ENCODE peak calls at places on chromosome 10, in five cellular contexts. B, D, W, Y and I are unnamed samples.
A peak's percentile ranks its signal among the peaks of the same experiment; 100 is the strongest.

GRCh38 chr10:15897282-15897681 is 37.0 kb upstream of the MINDY3 start:
- DNase-seq in B (peak; percentile 36), D (no peak), W (no peak), Y (no peak), I (no peak)

GRCh38 chr10:105358911-105359310 is 717.8 kb downstream of the SORCS3 start:
- DNase-seq in B (no peak), D (no peak), W (no peak), Y (no peak), I (no peak)

GRCh38 chr10:69057261-69057950 is 30.5 kb upstream of the SRGN start:
- DNase-seq in B (no peak), D (no peak), W (no peak), Y (no peak), I (peak; percentile 92)

GRCh38 chr10:92142512-92142911 is 148.4 kb downstream of the CPEB3 start:
- DNase-seq in B (no peak), D (no peak), W (no peak), Y (no peak), I (no peak)

GRCh38 chr10:26946103-26946907 is 85.5 kb upstream of the ABI1 start:
- DNase-seq in B (no peak), D (no peak), W (no peak), Y (no peak), I (no peak)

GRCh38 chr10:30736685-30737232 is 107.2 kb upstream of the LYZL2 start:
- DNase-seq in B (peak; percentile 90), D (no peak), W (no peak), Y (peak; percentile 16), I (peak; percentile 86)

GRCh38 chr10:91185239-91185875 is 35.1 kb upstream of the PCGF5 start:
- DNase-seq in B (peak; percentile 48), D (no peak), W (no peak), Y (peak; percentile 8), I (no peak)

GRCh38 chr10:33306126-33306525 is 28.3 kb downstream of the NRP1 start:
- DNase-seq in B (no peak), D (no peak), W (no peak), Y (no peak), I (no peak)

GRCh38 chr10:113047963-113048781 is 98.1 kb downstream of the TCF7L2 start:
- DNase-seq in B (no peak), D (no peak), W (peak; percentile 27), Y (no peak), I (no peak)

DNA sequence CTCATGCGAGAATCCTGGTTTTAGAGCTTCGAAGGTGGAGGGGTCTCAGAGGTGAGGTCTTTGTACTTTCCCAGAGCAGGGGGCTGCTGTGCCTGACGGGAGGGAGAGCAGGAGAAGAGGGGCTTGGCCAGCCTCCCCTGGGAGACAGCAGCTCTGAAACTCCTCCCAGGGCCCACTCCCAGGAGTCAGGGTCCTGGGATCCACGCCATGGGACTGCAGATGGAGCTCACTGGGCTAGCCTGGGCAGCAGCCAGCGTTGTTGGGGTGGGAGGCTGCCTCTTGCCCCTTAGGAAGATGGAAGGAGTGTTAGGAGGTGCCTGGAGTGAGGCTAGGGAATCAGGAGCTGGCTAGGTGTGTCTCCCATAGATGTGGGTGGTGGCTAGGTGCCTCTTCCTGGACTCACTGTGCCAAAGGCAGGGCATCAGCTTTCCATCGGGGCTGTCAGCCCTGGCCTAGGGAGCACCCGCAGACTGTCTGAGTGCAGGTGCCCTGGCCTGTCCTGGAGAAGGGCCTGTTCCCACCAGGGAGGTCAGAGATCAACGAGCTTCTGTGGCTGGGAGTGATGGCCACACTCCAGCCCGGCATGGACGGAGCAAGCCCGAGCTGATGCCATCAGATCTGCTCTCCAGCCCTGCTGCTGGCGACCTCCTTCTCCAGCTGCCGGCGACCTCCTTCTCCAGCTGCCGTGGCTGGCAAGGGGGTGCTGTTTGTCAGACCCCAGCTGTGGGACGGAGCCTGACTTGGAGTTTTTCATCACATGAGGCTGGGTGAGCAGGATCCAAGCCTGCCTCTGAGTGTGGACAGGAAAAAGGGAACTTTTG is 111.3 kb downstream of the PTPN20 start:
- DNase-seq in B (no peak), D (no peak), W (no peak), Y (no peak), I (no peak)
- TF ChIP-seq MAX in B (no peak), D (no peak), W (no peak), Y (no peak), I (no peak)

DNA sequence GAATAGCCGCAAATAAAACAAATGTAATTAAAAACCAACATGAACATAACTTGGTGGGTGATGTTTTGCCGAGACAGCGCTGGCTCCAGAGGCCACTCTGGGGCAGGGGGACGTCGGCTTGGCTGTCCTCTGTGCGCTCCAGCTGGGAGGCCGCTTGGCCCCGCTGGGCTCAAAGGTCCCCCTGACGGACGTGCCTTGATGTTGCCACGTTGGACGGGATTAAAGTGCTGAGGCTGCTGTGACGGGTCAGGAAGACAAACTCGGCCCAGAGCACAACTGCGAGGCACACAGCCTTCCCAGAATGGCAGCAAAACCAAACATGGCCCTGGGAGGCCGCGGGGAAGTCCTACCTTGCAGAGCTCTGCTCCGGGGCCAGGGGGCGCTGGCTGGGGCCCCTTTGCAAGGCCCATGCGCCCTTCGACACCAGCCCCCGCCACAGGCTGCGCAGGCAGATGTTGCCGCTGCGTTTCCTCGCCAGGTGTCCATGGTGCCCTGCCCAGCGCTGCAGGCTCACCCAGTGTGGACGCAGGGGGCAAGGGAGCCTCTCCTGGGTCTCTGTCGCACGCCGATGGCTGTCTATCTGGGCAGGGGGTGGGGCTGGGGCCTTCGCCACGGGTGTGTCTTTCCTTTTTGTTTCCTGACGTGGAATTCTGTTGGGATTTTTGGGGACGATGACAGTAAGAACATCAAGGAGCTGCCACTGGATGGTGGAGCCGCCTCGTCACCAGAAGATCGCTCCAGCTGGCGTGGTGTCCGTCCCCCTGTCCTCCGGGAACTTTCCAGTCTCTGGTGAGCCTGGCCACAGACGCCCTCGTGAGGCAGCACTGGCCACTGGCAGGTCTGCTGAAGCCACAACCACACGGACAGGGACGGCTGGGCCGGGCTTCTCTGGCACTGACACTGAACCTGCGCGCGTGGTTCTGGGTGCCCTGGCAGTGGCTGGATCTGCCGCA is 99.6 kb upstream of the DIP2C start:
- DNase-seq in B (peak; percentile 84), D (peak; percentile 91), W (peak; percentile 78), Y (peak; percentile 18), I (peak; percentile 53)
- TF ChIP-seq CTCF in B (peak; percentile 60), D (peak; percentile 63), W (peak; percentile 65), Y (peak; percentile 36), I (peak; percentile 45)

GRCh38 chr10:123991622-123992570 is 100.3 kb upstream of the CPXM2 start:
- DNase-seq in B (no peak), D (peak; percentile 45), W (no peak), Y (no peak), I (no peak)
- TF ChIP-seq MAX in B (no peak), D (no peak), W (no peak), Y (no peak), I (no peak)

DNA sequence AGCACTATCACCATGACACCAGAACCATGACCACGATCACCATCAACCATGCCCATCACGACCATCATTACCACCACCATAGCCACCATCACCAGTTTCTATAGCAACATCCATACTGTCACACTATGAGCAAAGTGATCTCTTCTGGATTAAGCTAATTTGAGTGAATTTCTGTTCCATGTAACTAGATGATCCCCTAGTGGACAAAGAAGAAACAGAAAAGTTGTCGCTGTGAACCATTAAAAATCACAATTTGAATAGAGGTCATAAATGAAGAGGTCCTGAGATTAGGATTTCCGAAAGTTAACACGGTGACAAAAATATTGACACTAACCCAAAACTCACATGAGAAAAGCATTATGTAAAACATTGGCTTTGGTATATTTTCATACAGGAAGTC is 77.6 kb downstream of the CLRN3 start:
- DNase-seq in B (no peak), D (no peak), W (no peak), Y (no peak), I (no peak)
- TF ChIP-seq CTCF in B (no peak), D (peak; percentile 30), W (no peak), Y (peak; percentile 66), I (peak; percentile 37)

GRCh38 chr10:75982611-75983369 is 551.4 kb downstream of the LRMDA start:
- DNase-seq in B (no peak), D (no peak), W (no peak), Y (no peak), I (no peak)
- TF ChIP-seq MAX in B (no peak), D (no peak), W (no peak), Y (no peak), I (no peak)